ENCODE peak calls at places on chromosomes 4 and X, in seven cellular contexts. S is dorsolateral prefrontal cortex, F is thoracic aorta, U is GM12865, Y is stomach, M is H1, R is cardiac fibroblast. H is an unnamed sample.

GRCh38 chr4:1195894-1196401 is 23.6 kb upstream of the SPON2 start:
- DNase-seq in S (no peak), F (no peak), U (peak; percentile 0), Y (no peak), M (no peak), R (no peak), H (no peak)

GRCh38 chrX:37825225-37825842 is 22.0 kb downstream of the DYNLT3 start:
- DNase-seq in S (peak; percentile 30), F (no peak), U (peak; percentile 65), Y (peak; percentile 57), M (peak; percentile 44), R (peak; percentile 53), H (peak; percentile 35)

GRCh38 chr4:152021788-152022438 is 261.1 kb upstream of the GATB start:
- DNase-seq in S (peak; percentile 94), F (no peak), U (no peak), Y (no peak), M (no peak), R (no peak), H (no peak)

GRCh38 chrX:124215786-124216185 is 116.7 kb upstream of the TEX13D start:
- DNase-seq in S (no peak), F (no peak), U (no peak), Y (no peak), M (no peak), R (no peak), H (no peak)

GRCh38 chrX:140664939-140665338 is 44.6 kb upstream of the LINC00632 start:
- DNase-seq in S (no peak), F (no peak), U (peak; percentile 8), Y (no peak), M (no peak), R (peak; percentile 25), H (no peak)

GRCh38 chrX:133749951-133750350 is 235.4 kb downstream of the GPC3 start:
- DNase-seq in S (no peak), F (no peak), U (no peak), Y (no peak), M (no peak), R (no peak), H (no peak)

GRCh38 chr4:79223993-79224776 is 101.7 kb downstream of the NAA11 start:
- DNase-seq in S (no peak), F (no peak), U (no peak), Y (no peak), M (no peak), R (no peak), H (no peak)

GRCh38 chr4:22072240-22072639 is 123.7 kb upstream of the KCNIP4 start:
- DNase-seq in S (no peak), F (no peak), U (no peak), Y (no peak), M (no peak), R (no peak), H (no peak)

GRCh38 chr4:65195002-65195401 is 475.3 kb downstream of the EPHA5 start:
- DNase-seq in S (no peak), F (no peak), U (no peak), Y (no peak), M (no peak), R (no peak), H (no peak)

GRCh38 chr4:133483600-133484246 is 334.6 kb downstream of the PCDH10 start:
- DNase-seq in S (no peak), F (no peak), U (no peak), Y (no peak), M (no peak), R (peak; percentile 61), H (no peak)

GRCh38 chr4:184755278-184755677 is 21.4 kb upstream of the CENPU start:
- DNase-seq in S (no peak), F (no peak), U (no peak), Y (no peak), M (no peak), R (peak; percentile 53), H (no peak)

GRCh38 chr4:87066403-87067119 is 131.8 kb downstream of the AFF1 start:
- DNase-seq in S (no peak), F (no peak), U (no peak), Y (no peak), M (no peak), R (no peak), H (no peak)

GRCh38 chr4:181647396-181648107 is 595.6 kb upstream of the TENM3 start:
- DNase-seq in S (no peak), F (no peak), U (no peak), Y (no peak), M (no peak), R (peak; percentile 29), H (no peak)

GRCh38 chrX:53000447-53001208 is 42.3 kb upstream of the FAM156A start:
- DNase-seq in S (no peak), F (no peak), U (no peak), Y (no peak), M (no peak), R (peak; percentile 31), H (no peak)

GRCh38 chrX:153885968-153886903 is at the start of gene L1CAM:
- DNase-seq in S (no peak), F (no peak), U (no peak), Y (no peak), M (no peak), R (no peak), H (no peak)

GRCh38 chrX:105331244-105331643 is 110.8 kb upstream of the TEX13A start:
- DNase-seq in S (no peak), F (no peak), U (no peak), Y (no peak), M (no peak), R (peak; percentile 53), H (no peak)

GRCh38 chr4:2893772-2894171 is 50.1 kb downstream of the ADD1 start:
- DNase-seq in S (no peak), F (no peak), U (no peak), Y (no peak), M (no peak), R (peak; percentile 76), H (no peak)

GRCh38 chr4:169109276-169109675 is 99.2 kb upstream of the CBR4 start:
- DNase-seq in S (no peak), F (no peak), U (no peak), Y (no peak), M (no peak), R (no peak), H (no peak)

GRCh38 chrX:65920620-65921019 is 119.3 kb downstream of the VSIG4 start:
- DNase-seq in S (no peak), F (no peak), U (no peak), Y (no peak), M (no peak), R (no peak), H (no peak)

GRCh38 chr4:23903859-23904438 is 14.1 kb upstream of the PPARGC1A start:
- DNase-seq in S (no peak), F (no peak), U (no peak), Y (peak; percentile 58), M (no peak), R (peak; percentile 36), H (no peak)

GRCh38 chr4:110033994-110034393 is 121.3 kb downstream of the EGF start:
- DNase-seq in S (no peak), F (no peak), U (peak; percentile 79), Y (no peak), M (no peak), R (no peak), H (no peak)

GRCh38 chrX:37854748-37855147 is 7.4 kb upstream of the DYNLT3 start:
- DNase-seq in S (no peak), F (no peak), U (no peak), Y (no peak), M (no peak), R (no peak), H (no peak)

GRCh38 chr4:77618383-77619241 is 13.0 kb downstream of the CXCL13 start:
- DNase-seq in S (no peak), F (peak; percentile 28), U (peak; percentile 70), Y (peak; percentile 83), M (peak; percentile 83), R (peak; percentile 84), H (peak; percentile 35)

DNA sequence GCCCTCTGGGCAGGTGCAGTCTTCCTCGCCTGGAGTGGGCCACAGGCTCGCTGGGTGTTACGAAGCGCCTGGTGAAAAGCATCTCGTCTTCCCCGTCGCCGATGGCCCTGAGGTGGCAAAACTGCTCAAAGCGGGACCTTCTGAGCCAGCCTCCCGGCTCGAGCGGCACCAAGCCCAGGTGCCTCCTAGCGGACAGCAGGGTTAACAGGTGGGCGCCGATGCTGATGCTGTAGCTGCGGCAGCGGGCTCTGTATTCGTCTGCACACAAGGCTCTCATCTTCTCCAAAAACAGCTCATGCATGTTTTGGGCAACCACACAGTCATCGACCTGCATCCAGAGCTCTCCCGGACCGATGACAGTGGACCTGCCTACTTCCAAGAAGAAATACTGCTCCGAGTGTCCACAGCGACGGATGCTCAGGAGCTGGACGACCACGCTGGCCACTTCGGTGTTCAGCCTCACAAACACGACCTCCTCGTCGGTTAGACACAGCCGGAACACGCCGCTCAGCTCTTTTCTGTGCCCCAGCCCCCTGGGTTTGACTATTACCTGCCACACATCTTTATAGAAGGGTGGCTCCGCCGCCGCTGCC is 1.2 kb downstream of the IRS4 start:
- DNase-seq in S (no peak), F (no peak), U (peak; percentile 13), Y (no peak), M (peak; percentile 50), R (no peak), H (no peak)
- TF ChIP-seq CTCF in S (no peak), F (no peak), U (no peak), Y (no peak), M (peak; percentile 63), R (no peak), H (no peak)

DNA sequence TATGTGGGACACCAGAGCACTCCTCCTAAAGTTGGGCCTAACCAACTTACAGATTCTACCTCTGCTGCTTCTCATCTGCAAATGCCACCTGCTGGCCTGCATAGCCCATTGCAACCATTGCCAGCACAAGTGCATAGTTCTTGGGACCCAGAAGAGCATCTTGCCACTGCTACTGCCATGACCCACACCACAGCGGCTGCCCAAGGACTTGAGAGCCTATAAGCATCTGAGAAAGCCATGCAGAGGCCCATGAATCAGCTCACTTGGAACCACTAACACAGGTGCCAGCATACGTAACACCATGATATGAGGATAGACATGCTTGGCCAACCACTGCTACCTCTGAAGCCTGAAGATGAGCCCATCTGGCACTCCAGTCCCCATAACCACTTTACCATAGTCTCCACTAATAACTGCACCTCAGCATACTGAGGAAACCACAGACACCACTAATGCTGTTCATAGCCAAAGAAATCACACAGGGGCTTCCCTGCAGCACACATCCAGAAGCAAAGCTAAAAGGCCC is 258.1 kb upstream of the AGTR2 start:
- DNase-seq in S (no peak), F (no peak), U (peak; percentile 73), Y (no peak), M (no peak), R (no peak), H (no peak)
- TF ChIP-seq CTCF in S (peak; percentile 26), F (no peak), U (no peak), Y (no peak), M (peak; percentile 44), R (peak; percentile 9), H (no peak)

GRCh38 chr4:57404463-57404862 is 294.3 kb upstream of the IGFBP7 start:
- DNase-seq in S (no peak), F (no peak), U (no peak), Y (no peak), M (no peak), R (no peak), H (no peak)
- TF ChIP-seq CTCF in S (no peak), F (no peak), U (no peak), Y (no peak), M (no peak), R (no peak), H (no peak)

GRCh38 chrX:119541188-119541587 is 24.0 kb downstream of the STEEP1 start:
- DNase-seq in S (no peak), F (no peak), U (no peak), Y (no peak), M (no peak), R (peak; percentile 66), H (no peak)

GRCh38 chrX:119537487-119537886 is 27.7 kb downstream of the STEEP1 start:
- DNase-seq in S (no peak), F (no peak), U (no peak), Y (no peak), M (no peak), R (no peak), H (no peak)

GRCh38 chrX:119539872-119540271 is 25.3 kb downstream of the STEEP1 start:
- DNase-seq in S (no peak), F (no peak), U (no peak), Y (no peak), M (no peak), R (no peak), H (no peak)
- TF ChIP-seq CTCF in S (no peak), F (no peak), U (peak; percentile 6), Y (no peak), M (peak; percentile 50), R (no peak), H (no peak)